ENCODE peak calls at places on chromosome 7, in four cellular contexts. One of them, this sample, is unnamed.

GRCh38 chr7:48304641-48305040 is 133.4 kb downstream of the ABCA13 start:
- DNase-seq in HFF-Myc: no peak
- DNase-seq in epithelial cell of esophagus: no peak
- DNase-seq in activated T-helper 1 cell treated with anti-CD3 and anti-CD28 coated beads, Interleukin-2, amount 50 U/mL, for 16 hours: no peak
- DNase-seq in this sample: no peak

GRCh38 chr7:379456-380225 is 89.7 kb downstream of the FOXL3 start:
- DNase-seq in epithelial cell of esophagus: no peak
- DNase-seq in HFF-Myc: no peak
- DNase-seq in activated T-helper 1 cell treated with anti-CD3 and anti-CD28 coated beads, Interleukin-2, amount 50 U/mL, for 16 hours: no peak
- DNase-seq in this sample: no peak

GRCh38 chr7:37211097-37211496 is 237.6 kb downstream of the ELMO1 start:
- DNase-seq in epithelial cell of esophagus: peak; percentile 46
- DNase-seq in HFF-Myc: peak; percentile 5
- DNase-seq in activated T-helper 1 cell treated with anti-CD3 and anti-CD28 coated beads, Interleukin-2, amount 50 U/mL, for 16 hours: no peak
- DNase-seq in this sample: no peak

GRCh38 chr7:82736633-82737032 is 293.1 kb upstream of the CACNA2D1 start:
- DNase-seq in HFF-Myc: no peak
- DNase-seq in epithelial cell of esophagus: no peak
- DNase-seq in activated T-helper 1 cell treated with anti-CD3 and anti-CD28 coated beads, Interleukin-2, amount 50 U/mL, for 16 hours: no peak
- DNase-seq in this sample: no peak

GRCh38 chr7:91527460-91527859 is 263.2 kb downstream of the FZD1 start:
- DNase-seq in epithelial cell of esophagus: peak; percentile 52
- DNase-seq in activated T-helper 1 cell treated with anti-CD3 and anti-CD28 coated beads, Interleukin-2, amount 50 U/mL, for 16 hours: no peak
- DNase-seq in HFF-Myc: no peak
- DNase-seq in this sample: peak; percentile 45

GRCh38 chr7:85595639-85596268 is 408.9 kb upstream of the SEMA3D start:
- DNase-seq in activated T-helper 1 cell treated with anti-CD3 and anti-CD28 coated beads, Interleukin-2, amount 50 U/mL, for 16 hours: no peak
- DNase-seq in HFF-Myc: no peak
- DNase-seq in epithelial cell of esophagus: no peak
- DNase-seq in this sample: peak; percentile 8

GRCh38 chr7:91351374-91351773 is 87.1 kb downstream of the FZD1 start:
- DNase-seq in activated T-helper 1 cell treated with anti-CD3 and anti-CD28 coated beads, Interleukin-2, amount 50 U/mL, for 16 hours: no peak
- DNase-seq in HFF-Myc: no peak
- DNase-seq in epithelial cell of esophagus: peak; percentile 57
- DNase-seq in this sample: peak; percentile 84

GRCh38 chr7:142496545-142496991 is 238.7 kb upstream of the PRSS58 start:
- DNase-seq in activated T-helper 1 cell treated with anti-CD3 and anti-CD28 coated beads, Interleukin-2, amount 50 U/mL, for 16 hours: no peak
- DNase-seq in epithelial cell of esophagus: peak; percentile 67
- DNase-seq in HFF-Myc: peak; percentile 20
- DNase-seq in this sample: peak; percentile 43

GRCh38 chr7:135217645-135218509 is 6.6 kb upstream of the WDR91 start:
- DNase-seq in activated T-helper 1 cell treated with anti-CD3 and anti-CD28 coated beads, Interleukin-2, amount 50 U/mL, for 16 hours: no peak
- DNase-seq in epithelial cell of esophagus: no peak
- DNase-seq in HFF-Myc: no peak
- DNase-seq in this sample: peak; percentile 52

GRCh38 chr7:85457911-85458310 is 271.1 kb upstream of the SEMA3D start:
- DNase-seq in HFF-Myc: no peak
- DNase-seq in epithelial cell of esophagus: no peak
- DNase-seq in activated T-helper 1 cell treated with anti-CD3 and anti-CD28 coated beads, Interleukin-2, amount 50 U/mL, for 16 hours: no peak
- DNase-seq in this sample: no peak

GRCh38 chr7:150963707-150964559 is 14.2 kb downstream of the KCNH2 start:
- DNase-seq in HFF-Myc: no peak
- DNase-seq in epithelial cell of esophagus: no peak
- DNase-seq in activated T-helper 1 cell treated with anti-CD3 and anti-CD28 coated beads, Interleukin-2, amount 50 U/mL, for 16 hours: no peak
- DNase-seq in this sample: no peak

GRCh38 chr7:19561121-19561805 is 147.6 kb downstream of the POLR1F start:
- DNase-seq in HFF-Myc: no peak
- DNase-seq in epithelial cell of esophagus: peak; percentile 82
- DNase-seq in activated T-helper 1 cell treated with anti-CD3 and anti-CD28 coated beads, Interleukin-2, amount 50 U/mL, for 16 hours: no peak
- DNase-seq in this sample: no peak